ENCODE peak calls at places on chromosome 18, in five cellular contexts. One of them, this sample, is unnamed. For H3K4me1, the result is how much of the 10 kb centered on the place peaks cover.

GRCh38 chr18:43405097-43405496 is 127.8 kb upstream of the SYT4 start:
- DNase-seq in stomach: no peak
- DNase-seq in A549: no peak
- DNase-seq in heart left ventricle: no peak
- DNase-seq in right lobe of liver: no peak
- DNase-seq in this sample: no peak

GRCh38 chr18:58496231-58496630 is 132.7 kb downstream of the ALPK2 start:
- DNase-seq in heart left ventricle: no peak
- DNase-seq in right lobe of liver: no peak
- DNase-seq in A549: no peak
- DNase-seq in stomach: no peak
- DNase-seq in this sample: no peak

GRCh38 chr18:23225518-23225917 is 90.2 kb downstream of the CABLES1 start:
- DNase-seq in A549: no peak
- DNase-seq in heart left ventricle: no peak
- DNase-seq in stomach: no peak
- DNase-seq in right lobe of liver: no peak
- DNase-seq in this sample: no peak

GRCh38 chr18:23498877-23499570 is 4.3 kb upstream of the RMC1 start:
- DNase-seq in heart left ventricle: no peak
- DNase-seq in A549: peak
- DNase-seq in right lobe of liver: peak
- DNase-seq in stomach: peak
- DNase-seq in this sample: peak

GRCh38 chr18:26864658-26865057 is 849 bp downstream of the AQP4 start:
- DNase-seq in right lobe of liver: no peak
- DNase-seq in heart left ventricle: no peak
- DNase-seq in stomach: no peak
- DNase-seq in A549: no peak
- DNase-seq in this sample: peak

GRCh38 chr18:55856191-55856590 is 268.2 kb upstream of the TCF4 start:
- DNase-seq in heart left ventricle: no peak
- DNase-seq in right lobe of liver: no peak
- DNase-seq in stomach: no peak
- DNase-seq in A549: peak
- DNase-seq in this sample: no peak

GRCh38 chr18:30889582-30890301 is 152.8 kb downstream of the DSC3 start:
- DNase-seq in stomach: no peak
- DNase-seq in heart left ventricle: no peak
- DNase-seq in right lobe of liver: no peak
- DNase-seq in A549: peak
- DNase-seq in this sample: no peak

GRCh38 chr18:45730832-45731545 is 7.0 kb downstream of the SLC14A1 start:
- DNase-seq in heart left ventricle: no peak
- DNase-seq in right lobe of liver: no peak
- DNase-seq in A549: peak
- DNase-seq in stomach: no peak
- DNase-seq in this sample: no peak

GRCh38 chr18:31646332-31646822 is 38.0 kb downstream of the B4GALT6 start:
- DNase-seq in A549: no peak
- DNase-seq in stomach: no peak
- DNase-seq in right lobe of liver: no peak
- DNase-seq in heart left ventricle: no peak
- DNase-seq in this sample: no peak

DNA sequence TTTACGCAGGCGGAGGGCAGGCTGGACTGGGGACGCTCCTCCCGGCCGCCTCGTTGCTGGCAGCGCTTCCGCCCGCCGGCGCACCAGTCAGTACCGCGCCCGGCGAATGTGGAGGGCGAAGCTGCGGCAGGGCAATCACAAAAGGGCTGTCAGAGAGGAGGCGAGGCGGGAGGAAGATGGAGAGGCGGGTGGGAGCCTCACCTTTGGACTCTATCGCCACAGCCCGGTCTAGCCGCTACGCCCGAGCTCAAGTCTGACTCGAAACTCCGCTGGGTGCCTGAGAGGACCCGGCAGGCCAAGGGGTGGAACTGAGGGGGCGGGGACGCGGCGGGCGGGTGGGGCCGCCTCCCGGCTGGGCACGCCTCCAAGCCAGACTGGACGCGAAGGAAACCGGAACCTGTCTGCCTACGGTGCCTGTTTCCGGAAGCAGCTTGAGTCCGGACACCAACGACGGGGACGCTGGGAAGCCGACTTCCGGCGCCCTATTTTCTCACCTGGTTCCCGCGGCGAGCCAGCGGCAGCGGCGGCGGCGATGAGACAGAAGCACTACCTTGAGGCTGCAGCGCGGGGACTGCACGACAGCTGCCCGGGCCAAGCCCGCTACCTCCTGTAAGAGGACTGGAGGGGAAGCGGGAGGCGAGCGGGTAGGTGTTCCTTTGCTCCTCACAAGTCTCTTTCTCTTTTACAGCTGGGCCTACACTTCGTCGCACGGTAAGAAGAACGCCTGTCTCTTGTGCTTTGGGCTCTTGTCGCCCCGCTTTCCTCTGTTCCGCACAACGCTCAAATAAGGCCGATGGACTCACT is at the start of gene RMP24:
- DNase-seq in stomach: peak
- DNase-seq in right lobe of liver: peak
- DNase-seq in A549: peak
- DNase-seq in heart left ventricle: peak
- DNase-seq in this sample: peak
- TF ChIP-seq POLR2A in stomach: no peak
- TF ChIP-seq POLR2A in right lobe of liver: peak
- TF ChIP-seq POLR2A in A549: peak
- TF ChIP-seq POLR2A in heart left ventricle: no peak
- TF ChIP-seq POLR2A in this sample: no peak

GRCh38 chr18:74387362-74387761 is 69.7 kb downstream of the DIPK1C start:
- DNase-seq in heart left ventricle: no peak
- DNase-seq in A549: no peak
- DNase-seq in stomach: no peak
- DNase-seq in right lobe of liver: no peak
- DNase-seq in this sample: no peak
- H3K4me1 ChIP-seq in heart left ventricle: under half
- H3K4me1 ChIP-seq in A549: under half
- H3K4me1 ChIP-seq in stomach: under half
- H3K4me1 ChIP-seq in right lobe of liver: under half
- H3K4me1 ChIP-seq in this sample: under half

GRCh38 chr18:51196811-51197660 is 445 bp downstream of the MEX3C start:
- DNase-seq in stomach: peak
- DNase-seq in A549: peak
- DNase-seq in right lobe of liver: peak
- DNase-seq in heart left ventricle: peak
- DNase-seq in this sample: peak
- TF ChIP-seq POLR2A in stomach: no peak
- TF ChIP-seq POLR2A in A549: no peak
- TF ChIP-seq POLR2A in right lobe of liver: no peak
- TF ChIP-seq POLR2A in heart left ventricle: peak
- TF ChIP-seq POLR2A in this sample: no peak

DNA sequence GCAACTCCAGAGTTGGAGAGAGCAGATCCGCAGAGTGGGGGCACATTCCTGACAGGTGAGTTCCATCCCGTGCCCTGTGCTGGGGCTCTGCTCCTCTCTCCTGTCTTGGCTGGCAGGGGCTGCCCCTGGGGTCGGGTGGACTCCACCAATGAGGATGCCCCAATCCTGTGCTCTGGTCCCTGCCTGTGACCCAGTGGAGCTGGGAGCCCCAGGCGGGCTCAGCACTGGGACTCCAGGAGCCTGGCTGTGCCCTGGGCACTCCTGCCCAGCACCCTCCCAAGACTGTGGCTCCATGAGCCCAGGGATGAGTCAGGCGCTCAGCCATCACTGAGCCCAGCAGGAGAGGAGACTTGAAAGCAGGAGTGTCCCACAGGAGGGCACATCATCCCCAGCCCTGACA is 53.9 kb downstream of the MBP start:
- DNase-seq in A549: no peak
- DNase-seq in stomach: no peak
- DNase-seq in heart left ventricle: no peak
- DNase-seq in right lobe of liver: no peak
- DNase-seq in this sample: no peak
- H3K4me1 ChIP-seq in A549: under half
- H3K4me1 ChIP-seq in stomach: half or more
- H3K4me1 ChIP-seq in heart left ventricle: under half
- H3K4me1 ChIP-seq in right lobe of liver: under half
- H3K4me1 ChIP-seq in this sample: under half

GRCh38 chr18:526681-527080 is 26.2 kb upstream of the COLEC12 start:
- DNase-seq in heart left ventricle: no peak
- DNase-seq in stomach: no peak
- DNase-seq in A549: no peak
- DNase-seq in right lobe of liver: no peak
- DNase-seq in this sample: no peak

GRCh38 chr18:519019-519879 is 18.7 kb upstream of the COLEC12 start:
- DNase-seq in stomach: peak
- DNase-seq in A549: no peak
- DNase-seq in right lobe of liver: no peak
- DNase-seq in heart left ventricle: peak
- DNase-seq in this sample: peak

GRCh38 chr18:524496-524895 is 24.0 kb upstream of the COLEC12 start:
- DNase-seq in stomach: no peak
- DNase-seq in A549: no peak
- DNase-seq in heart left ventricle: no peak
- DNase-seq in right lobe of liver: no peak
- DNase-seq in this sample: no peak

GRCh38 chr18:527136-527535 is 26.6 kb upstream of the COLEC12 start:
- DNase-seq in right lobe of liver: no peak
- DNase-seq in heart left ventricle: no peak
- DNase-seq in A549: no peak
- DNase-seq in stomach: no peak
- DNase-seq in this sample: no peak

DNA sequence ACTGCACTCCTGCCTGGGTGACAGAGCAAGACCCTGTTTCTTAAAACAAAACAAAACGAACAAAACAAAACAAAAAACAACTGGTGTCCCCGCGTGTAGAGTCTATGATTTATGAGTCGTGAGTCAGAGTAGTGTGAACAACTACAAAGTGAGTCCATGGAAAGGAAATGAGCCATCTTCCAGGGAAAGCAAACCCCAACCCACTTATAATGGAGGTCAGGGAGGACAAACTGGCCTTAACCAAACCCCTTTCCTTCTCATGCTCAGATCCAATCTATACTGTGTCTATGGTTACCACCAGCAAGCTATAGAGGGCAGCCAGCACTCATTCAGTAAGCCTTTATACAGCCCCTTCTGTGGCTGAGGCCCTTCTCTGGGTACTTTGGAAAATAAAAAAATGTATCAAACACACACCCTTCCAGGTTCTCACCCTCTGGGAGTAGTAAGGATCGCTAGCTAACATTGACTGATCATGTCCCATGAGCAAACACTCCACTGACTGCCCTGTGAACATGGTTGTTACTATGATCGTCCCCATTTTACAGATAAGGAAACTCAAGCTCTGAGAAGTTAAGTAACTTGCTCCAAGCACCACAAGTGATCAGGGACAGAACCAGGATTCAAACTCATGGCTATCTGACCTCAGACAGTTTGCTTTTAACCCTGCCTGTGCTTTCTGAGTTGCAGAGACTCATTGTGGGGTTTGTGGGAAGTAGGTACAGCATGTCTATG is 24.7 kb upstream of the COLEC12 start:
- DNase-seq in right lobe of liver: no peak
- DNase-seq in stomach: no peak
- DNase-seq in heart left ventricle: no peak
- DNase-seq in A549: no peak
- DNase-seq in this sample: no peak
- TF ChIP-seq POLR2A in right lobe of liver: no peak
- TF ChIP-seq POLR2A in stomach: no peak
- TF ChIP-seq POLR2A in heart left ventricle: no peak
- TF ChIP-seq POLR2A in A549: no peak
- TF ChIP-seq POLR2A in this sample: no peak

DNA sequence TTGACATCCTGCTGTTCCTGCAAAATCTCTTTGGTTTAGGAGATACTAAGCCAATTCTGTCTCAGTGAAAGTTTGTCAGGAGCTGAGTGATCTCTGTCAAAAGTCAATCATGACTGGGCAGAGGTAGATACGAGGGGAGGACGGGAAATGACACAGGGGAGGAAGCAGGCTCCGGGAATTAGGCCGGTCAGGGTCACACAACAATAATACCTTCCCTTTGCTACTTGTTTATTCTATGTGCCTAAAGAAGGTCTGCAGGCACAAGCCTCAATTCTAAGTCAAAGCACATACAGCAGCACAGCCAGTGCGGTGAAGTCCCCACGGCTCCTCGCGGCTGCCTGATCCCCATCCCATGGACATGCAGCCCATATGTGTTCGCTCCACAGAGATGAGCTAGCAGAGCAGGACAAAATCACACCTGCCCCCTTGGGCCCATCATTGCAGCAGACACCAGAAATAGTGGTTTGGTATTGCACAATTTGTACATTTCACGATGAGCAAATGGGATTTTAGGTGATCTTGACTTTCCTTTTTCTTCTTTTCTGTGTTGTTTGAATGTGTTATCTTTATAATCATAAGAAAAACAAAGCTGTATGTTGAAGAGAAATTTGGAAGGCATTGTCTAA is 141.4 kb downstream of the VAPA start:
- DNase-seq in A549: no peak
- DNase-seq in heart left ventricle: no peak
- DNase-seq in stomach: no peak
- DNase-seq in right lobe of liver: no peak
- DNase-seq in this sample: no peak
- H3K4me1 ChIP-seq in A549: under half
- H3K4me1 ChIP-seq in heart left ventricle: under half
- H3K4me1 ChIP-seq in stomach: under half
- H3K4me1 ChIP-seq in right lobe of liver: under half
- H3K4me1 ChIP-seq in this sample: under half

GRCh38 chr18:21459706-21460286 is 140.7 kb downstream of the ESCO1 start:
- DNase-seq in right lobe of liver: no peak
- DNase-seq in heart left ventricle: no peak
- DNase-seq in A549: no peak
- DNase-seq in stomach: no peak
- DNase-seq in this sample: no peak
- TF ChIP-seq POLR2A in right lobe of liver: no peak
- TF ChIP-seq POLR2A in heart left ventricle: no peak
- TF ChIP-seq POLR2A in A549: no peak
- TF ChIP-seq POLR2A in stomach: no peak
- TF ChIP-seq POLR2A in this sample: no peak

This sample was measured in thyroid gland.